ENCODE peak calls at places on chromosomes 2 and 18, in seven cellular contexts. P is activated CD8-positive, alpha-beta memory T cell treated with anti-CD3 and anti-CD28 coated beads for 48 hours; C is WERI-Rb-1; B is stimulated activated naive CD4-positive, alpha-beta T cell treated with Interleukin-2 at 50 U/mL for 16 hours; Z is AG08396; Q is glutamatergic neuron; X is Kasumi-1. S is an unnamed sample.

GRCh38 chr2:237459741-237460174 is 27.3 kb upstream of the MLPH start:
- DNase-seq in P (no peak), C (no peak), B (no peak), Z (peak; percentile 71), Q (no peak), X (no peak), S (peak; percentile 65)

GRCh38 chr2:232761301-232761907 is 15.0 kb downstream of the KCNJ13 start:
- DNase-seq in P (no peak), C (peak; percentile 29), B (no peak), Z (no peak), Q (no peak), X (peak; percentile 3), S (no peak)

GRCh38 chr2:42903821-42904575 is 111.6 kb upstream of the HAAO start:
- DNase-seq in P (no peak), C (peak; percentile 70), B (no peak), Z (no peak), Q (no peak), X (no peak), S (no peak)

GRCh38 chr18:23106575-23106974 is 28.7 kb upstream of the CABLES1 start:
- DNase-seq in P (no peak), C (no peak), B (no peak), Z (peak; percentile 74), Q (no peak), X (no peak), S (peak; percentile 50)

GRCh38 chr2:71101656-71102055 is 28.4 kb downstream of the MCEE start:
- DNase-seq in P (no peak), C (no peak), B (no peak), Z (peak; percentile 42), Q (no peak), X (no peak), S (no peak)

GRCh38 chr2:144198116-144198515 is 321.8 kb downstream of the ZEB2 start:
- DNase-seq in P (no peak), C (no peak), B (no peak), Z (no peak), Q (no peak), X (peak; percentile 64), S (no peak)

GRCh38 chr2:202032841-202033316 is 776 bp upstream of the FZD7 start:
- DNase-seq in P (no peak), C (peak; percentile 69), B (peak; percentile 16), Z (peak; percentile 56), Q (peak; percentile 51), X (peak; percentile 71), S (peak; percentile 66)

GRCh38 chr2:204693262-204693661 is 148.0 kb downstream of the PARD3B start:
- DNase-seq in P (no peak), C (no peak), B (no peak), Z (no peak), Q (no peak), X (no peak), S (no peak)

GRCh38 chr2:42812899-42813479 is 20.6 kb upstream of the HAAO start:
- DNase-seq in P (no peak), C (peak; percentile 24), B (no peak), Z (no peak), Q (no peak), X (peak; percentile 61), S (no peak)

GRCh38 chr2:47488870-47489584 is 86.1 kb downstream of the MSH2 start:
- DNase-seq in P (no peak), C (no peak), B (no peak), Z (peak; percentile 63), Q (no peak), X (no peak), S (peak; percentile 66)

GRCh38 chr2:16244966-16245320 is 304.6 kb downstream of the MYCN start:
- DNase-seq in P (no peak), C (no peak), B (no peak), Z (no peak), Q (no peak), X (no peak), S (no peak)

GRCh38 chr2:109217362-109218086 is 88.5 kb downstream of the SH3RF3 start:
- DNase-seq in P (no peak), C (no peak), B (no peak), Z (peak; percentile 73), Q (no peak), X (peak; percentile 30), S (no peak)

GRCh38 chr2:74181739-74182138 is 3.1 kb upstream of the MOB1A start:
- DNase-seq in P (no peak), C (peak; percentile 96), B (no peak), Z (no peak), Q (peak; percentile 67), X (peak; percentile 98), S (no peak)

S was measured in H54.